ENCODE peak calls at places on chromosome 4, in ten cellular contexts. C is heart right ventricle, Z is cardiac muscle cell, B is heart left ventricle, H is thoracic aorta, S is SK-N-SH, Y is spleen, W is tibial artery, E is psoas muscle, M is fibroblast of lung. V is an unnamed sample.

GRCh38 chr4:159505275-159505975 is 402.5 kb downstream of the RAPGEF2 start:
- DNase-seq in Y (no peak), C (no peak), B (no peak), Z (no peak), S (no peak), W (no peak), H (no peak), E (no peak), M (peak; percentile 74), V (no peak)

GRCh38 chr4:101104264-101105052 is 242.9 kb downstream of the PPP3CA start:
- DNase-seq in C (no peak), S (no peak), B (no peak), M (no peak), Z (no peak), E (no peak), H (no peak), Y (no peak), W (no peak), V (no peak)

GRCh38 chr4:104449537-104449936 is 45.2 kb downstream of the CXXC4 start:
- DNase-seq in M (no peak), H (no peak), C (no peak), S (no peak), B (no peak), W (no peak), Y (no peak), Z (no peak), E (no peak), V (no peak)

GRCh38 chr4:168451744-168452394 is 28.4 kb downstream of the DDX60L start:
- DNase-seq in Y (no peak), M (peak; percentile 85), Z (peak; percentile 65), H (no peak), C (no peak), B (no peak), S (no peak), E (no peak), W (no peak), V (no peak)

GRCh38 chr4:133148690-133149363 is at the start of gene PCDH10:
- DNase-seq in C (peak; percentile 84), E (peak; percentile 91), M (peak; percentile 94), Z (peak; percentile 97), Y (peak; percentile 80), W (peak; percentile 96), B (peak; percentile 78), S (peak; percentile 95), H (peak; percentile 77), V (peak; percentile 80)

GRCh38 chr4:39626261-39626660 is 12.4 kb downstream of the SMIM14 start:
- DNase-seq in E (no peak), H (no peak), W (no peak), Y (no peak), M (no peak), Z (no peak), S (no peak), B (no peak), C (no peak), V (no peak)

GRCh38 chr4:166308589-166308988 is 435.6 kb downstream of the TLL1 start:
- DNase-seq in Z (no peak), B (no peak), M (no peak), H (no peak), S (no peak), E (no peak), W (no peak), Y (no peak), C (no peak), V (no peak)

GRCh38 chr4:156677656-156678055 is 293.9 kb downstream of the PDGFC start:
- DNase-seq in Z (no peak), C (no peak), W (no peak), S (no peak), Y (no peak), H (no peak), B (no peak), E (no peak), M (no peak), V (no peak)

GRCh38 chr4:140252144-140252741 is 98.3 kb upstream of the MAML3 start:
- DNase-seq in W (no peak), S (peak; percentile 69), B (no peak), C (peak; percentile 15), M (no peak), Y (no peak), Z (peak; percentile 27), H (no peak), E (peak; percentile 52), V (peak; percentile 22)

GRCh38 chr4:213971-214370 is 89.7 kb downstream of the ZNF718 start:
- DNase-seq in S (no peak), B (no peak), M (no peak), H (no peak), Y (no peak), E (no peak), C (no peak), Z (no peak), W (no peak), V (no peak)

GRCh38 chr4:17708992-17709759 is 72.2 kb downstream of the FAM184B start:
- DNase-seq in C (no peak), E (no peak), W (no peak), M (no peak), H (no peak), B (no peak), Z (no peak), S (no peak), Y (no peak), V (no peak)

GRCh38 chr4:76605099-76605563 is 170.1 kb downstream of the SHROOM3 start:
- DNase-seq in C (no peak), W (no peak), E (no peak), M (peak; percentile 37), S (no peak), Y (no peak), H (no peak), B (no peak), Z (no peak), V (no peak)

GRCh38 chr4:76610751-76611150 is 175.7 kb downstream of the SHROOM3 start:
- DNase-seq in S (no peak), E (no peak), W (no peak), Y (no peak), H (no peak), C (no peak), M (no peak), Z (no peak), B (no peak), V (no peak)

GRCh38 chr4:76607846-76608245 is 172.8 kb downstream of the SHROOM3 start:
- DNase-seq in M (no peak), E (no peak), W (no peak), C (no peak), S (no peak), H (no peak), Z (no peak), Y (no peak), B (no peak), V (no peak)

GRCh38 chr4:76606662-76607265 is 171.7 kb downstream of the SHROOM3 start:
- DNase-seq in Y (no peak), B (no peak), C (no peak), M (no peak), Z (no peak), H (no peak), E (no peak), S (no peak), W (no peak), V (no peak)

DNA sequence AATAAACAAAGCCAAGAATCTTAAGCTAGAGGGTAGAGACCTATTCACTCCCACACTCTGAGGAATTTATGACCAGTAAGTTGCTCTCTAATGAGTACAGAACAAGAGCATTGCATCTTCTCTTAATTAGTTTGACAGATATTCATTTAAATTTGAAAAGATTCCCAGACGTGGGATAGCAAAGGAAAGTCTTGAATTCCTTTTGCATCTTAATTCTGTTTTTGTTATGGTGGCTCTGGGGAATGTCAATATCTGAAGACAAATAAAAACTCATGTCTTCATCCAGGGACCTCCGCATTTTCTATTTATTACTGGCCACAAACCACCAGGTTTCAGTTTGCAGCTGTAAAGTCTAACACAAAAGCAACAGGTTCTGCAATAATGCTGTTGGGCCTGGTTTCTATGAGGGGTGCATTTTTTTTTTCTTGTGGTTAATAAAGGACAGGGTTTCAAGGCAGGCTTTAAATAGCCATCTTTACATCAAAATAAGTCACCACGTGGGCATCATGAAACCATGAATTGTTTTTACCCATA is 172.3 kb downstream of the SHROOM3 start:
- DNase-seq in Z (peak; percentile 59), E (no peak), S (no peak), M (peak; percentile 79), W (no peak), H (no peak), Y (no peak), C (no peak), B (no peak), V (no peak)
- H3K4me1 ChIP-seq in Z (peaks cover 7% of the 10 kb centered on the region), E (no peaks in the 10 kb centered on the region), S (peaks cover 5% of the 10 kb centered on the region), M (peaks cover 13% of the 10 kb centered on the region), W (no peaks in the 10 kb centered on the region), H (peaks cover 44% of the 10 kb centered on the region), Y (peaks cover 4% of the 10 kb centered on the region), C (peaks cover 49% of the 10 kb centered on the region), B (peaks cover 45% of the 10 kb centered on the region), V (no peaks in the 10 kb centered on the region)

GRCh38 chr4:29128810-29129209 is 1591.4 kb upstream of the PCDH7 start:
- DNase-seq in Z (no peak), Y (no peak), W (no peak), S (no peak), E (no peak), C (no peak), H (no peak), B (no peak), M (no peak), V (no peak)

GRCh38 chr4:29131304-29131703 is 1588.9 kb upstream of the PCDH7 start:
- DNase-seq in E (no peak), M (no peak), H (no peak), C (no peak), B (no peak), W (no peak), Z (no peak), S (no peak), Y (no peak), V (no peak)
- TF ChIP-seq CTCF in E (no peak), M (no peak), H (no peak), C (no peak), B (no peak), W (no peak), Z (no peak), S (no peak), Y (no peak), V (no peak)

DNA sequence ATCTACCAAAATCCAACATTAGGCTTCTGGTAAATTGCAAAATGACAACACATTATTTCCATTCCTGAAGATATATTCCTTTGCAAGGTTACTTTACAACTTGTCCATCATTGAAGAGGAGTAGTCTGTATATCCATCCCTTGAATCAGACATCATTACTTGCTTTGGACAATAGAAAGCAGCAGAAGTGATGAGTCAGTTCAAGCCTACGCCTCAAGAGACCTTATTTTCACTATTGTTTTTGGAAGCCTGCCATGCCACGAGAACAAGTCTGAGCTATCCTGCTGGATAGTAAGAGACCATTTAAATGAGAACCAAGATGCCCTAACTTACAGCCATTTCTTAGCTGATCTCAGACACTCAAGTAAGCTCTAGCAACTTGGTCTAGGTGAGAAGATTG is 246.0 kb upstream of the HHIP start:
- DNase-seq in C (no peak), H (no peak), Z (peak; percentile 90), B (no peak), Y (no peak), S (no peak), E (no peak), M (peak; percentile 97), W (no peak), V (no peak)
- H3K4me1 ChIP-seq in C (no peaks in the 10 kb centered on the region), H (no peaks in the 10 kb centered on the region), Z (peaks cover 20% of the 10 kb centered on the region), B (no peaks in the 10 kb centered on the region), Y (no peaks in the 10 kb centered on the region), S (no peaks in the 10 kb centered on the region), E (no peaks in the 10 kb centered on the region), M (no peaks in the 10 kb centered on the region), W (no peaks in the 10 kb centered on the region), V (no peaks in the 10 kb centered on the region)

DNA sequence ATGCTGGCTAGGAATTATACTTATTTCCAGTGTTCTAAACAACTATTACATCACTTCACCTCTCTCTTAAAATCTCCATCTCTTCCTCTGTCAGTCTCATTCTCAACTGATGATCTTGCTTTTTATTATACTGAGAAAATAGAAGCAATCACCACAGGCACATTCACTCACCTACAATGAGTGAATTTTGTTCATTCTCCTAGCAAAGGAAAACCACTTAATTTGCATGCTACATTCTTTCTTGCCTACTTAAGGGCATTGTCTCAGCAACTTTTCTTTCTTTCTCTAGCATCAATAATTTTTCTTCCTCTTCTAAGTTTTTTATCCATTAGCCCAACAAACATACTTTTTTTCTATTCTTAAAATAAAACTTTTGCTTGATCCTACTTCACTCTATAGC is 21.1 kb upstream of the USP38 start:
- DNase-seq in B (no peak), Y (no peak), H (no peak), E (no peak), S (no peak), C (no peak), Z (no peak), M (peak; percentile 26), W (no peak), V (no peak)
- TF ChIP-seq CTCF in B (no peak), Y (no peak), H (no peak), E (no peak), S (no peak), C (no peak), Z (no peak), M (no peak), W (no peak), V (no peak)